ENCODE peak calls at places on chromosome 20, in eight cellular contexts. O is ovary, V is fibroblast of lung, X is foreskin keratinocyte, U is sigmoid colon, A is A549, C is HepG2, T is prostate gland. Y is an unnamed sample.

GRCh38 chr20:49653925-49654324 is 59.8 kb downstream of the B4GALT5 start:
- DNase-seq in V (no peak), U (no peak), A (no peak), X (no peak), O (no peak), T (no peak), C (no peak), Y (no peak)

GRCh38 chr20:19205999-19206398 is 6.4 kb upstream of the SLC24A3 start:
- DNase-seq in A (peak; percentile 62), C (peak; percentile 50), X (peak; percentile 32), V (peak; percentile 44), U (peak; percentile 83), O (peak; percentile 85), T (peak; percentile 62), Y (peak; percentile 47)

GRCh38 chr20:56171087-56172012 is 77.2 kb upstream of the MC3R start:
- DNase-seq in A (peak; percentile 29), U (no peak), C (peak; percentile 41), X (peak; percentile 1), T (peak; percentile 5), O (peak; percentile 23), V (no peak), Y (peak; percentile 41)

GRCh38 chr20:4216142-4216735 is 200.9 kb upstream of the RNF24 start:
- DNase-seq in U (peak; percentile 12), O (no peak), V (no peak), A (no peak), T (no peak), C (no peak), X (no peak), Y (no peak)

GRCh38 chr20:51042064-51042463 is 19.2 kb upstream of the KCNG1 start:
- DNase-seq in U (no peak), X (peak; percentile 84), V (no peak), T (no peak), C (no peak), O (no peak), A (no peak), Y (no peak)

GRCh38 chr20:50462093-50462685 is 48.0 kb upstream of the PTPN1 start:
- DNase-seq in O (no peak), U (no peak), C (no peak), A (no peak), V (no peak), X (peak; percentile 46), T (no peak), Y (no peak)

GRCh38 chr20:34578521-34579147 is 20.1 kb downstream of the MAP1LC3A start:
- DNase-seq in V (no peak), C (no peak), U (no peak), A (no peak), X (no peak), T (no peak), O (no peak), Y (no peak)

GRCh38 chr20:20820780-20821495 is 108.5 kb upstream of the RALGAPA2 start:
- DNase-seq in X (no peak), C (no peak), O (no peak), T (no peak), U (no peak), V (no peak), A (no peak), Y (no peak)

GRCh38 chr20:51236396-51236795 is 213.5 kb upstream of the KCNG1 start:
- DNase-seq in X (no peak), O (no peak), T (no peak), V (no peak), U (no peak), A (no peak), C (no peak), Y (no peak)

GRCh38 chr20:44598413-44599290 is 16.3 kb downstream of the PKIG start:
- DNase-seq in O (no peak), T (no peak), A (no peak), X (no peak), V (peak; percentile 28), C (no peak), U (no peak), Y (no peak)

GRCh38 chr20:8414611-8415274 is 282.7 kb downstream of the PLCB1 start:
- DNase-seq in X (peak; percentile 73), U (no peak), O (no peak), T (no peak), A (no peak), V (peak; percentile 80), C (peak; percentile 81), Y (peak; percentile 64)

GRCh38 chr20:63594043-63594561 is 20.1 kb upstream of the HELZ2 start:
- DNase-seq in U (no peak), T (no peak), A (no peak), C (no peak), O (no peak), V (peak; percentile 85), X (peak; percentile 52), Y (no peak)

GRCh38 chr20:41154436-41155176 is 17.3 kb downstream of the PLCG1 start:
- DNase-seq in A (no peak), C (no peak), U (no peak), O (no peak), V (no peak), T (no peak), X (no peak), Y (no peak)

GRCh38 chr20:8331740-8332412 is 199.8 kb downstream of the PLCB1 start:
- DNase-seq in T (no peak), A (no peak), C (peak; percentile 86), U (no peak), X (peak; percentile 2), V (peak; percentile 77), O (no peak), Y (no peak)

GRCh38 chr20:8161262-8162071 is 29.4 kb downstream of the PLCB1 start:
- DNase-seq in X (no peak), V (no peak), U (no peak), C (no peak), A (no peak), O (no peak), T (no peak), Y (no peak)

GRCh38 chr20:47027042-47027441 is 132.4 kb downstream of the EYA2 start:
- DNase-seq in T (peak; percentile 63), U (no peak), X (no peak), V (no peak), C (no peak), O (no peak), A (no peak), Y (no peak)

GRCh38 chr20:38255389-38255788 is 5.1 kb downstream of the KIAA1755 start:
- DNase-seq in C (no peak), U (peak; percentile 74), A (no peak), V (no peak), T (no peak), O (no peak), X (no peak), Y (no peak)

DNA sequence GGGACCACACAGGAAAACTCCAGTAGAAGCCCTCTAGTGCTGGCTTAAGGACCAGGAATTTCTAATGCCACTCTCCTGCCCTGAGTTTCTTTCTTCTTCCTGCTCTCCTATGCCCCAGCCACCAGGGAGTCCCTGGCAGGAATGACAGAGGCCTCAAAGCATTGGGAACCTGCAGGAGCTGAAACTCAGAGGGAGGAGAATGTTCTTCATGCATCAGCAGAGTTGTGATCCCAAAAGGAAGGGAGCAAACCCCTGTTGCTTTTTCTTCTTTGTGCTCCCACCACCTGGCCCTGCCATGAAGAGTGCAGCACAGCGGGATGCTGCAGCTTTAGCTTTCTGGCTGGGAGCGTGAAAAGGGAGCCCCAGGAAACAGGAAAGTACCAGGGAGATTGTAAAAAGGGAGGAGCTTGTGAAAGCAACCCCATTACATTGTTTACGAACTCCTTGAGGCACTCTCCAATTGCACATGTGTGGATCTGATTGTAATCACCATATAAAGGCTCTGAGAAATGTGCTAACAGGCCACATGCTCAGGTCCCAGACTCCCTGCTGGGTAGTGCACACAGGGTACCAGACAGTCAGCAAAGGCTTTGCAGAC is 34.7 kb upstream of the FKBP1A start:
- DNase-seq in A (no peak), U (no peak), O (no peak), X (no peak), C (peak; percentile 25), T (no peak), V (peak; percentile 58), Y (no peak)
- TF ChIP-seq CTCF in A (no peak), U (no peak), O (no peak), X (no peak), C (no peak), T (no peak), V (peak; percentile 6), Y (no peak)

DNA sequence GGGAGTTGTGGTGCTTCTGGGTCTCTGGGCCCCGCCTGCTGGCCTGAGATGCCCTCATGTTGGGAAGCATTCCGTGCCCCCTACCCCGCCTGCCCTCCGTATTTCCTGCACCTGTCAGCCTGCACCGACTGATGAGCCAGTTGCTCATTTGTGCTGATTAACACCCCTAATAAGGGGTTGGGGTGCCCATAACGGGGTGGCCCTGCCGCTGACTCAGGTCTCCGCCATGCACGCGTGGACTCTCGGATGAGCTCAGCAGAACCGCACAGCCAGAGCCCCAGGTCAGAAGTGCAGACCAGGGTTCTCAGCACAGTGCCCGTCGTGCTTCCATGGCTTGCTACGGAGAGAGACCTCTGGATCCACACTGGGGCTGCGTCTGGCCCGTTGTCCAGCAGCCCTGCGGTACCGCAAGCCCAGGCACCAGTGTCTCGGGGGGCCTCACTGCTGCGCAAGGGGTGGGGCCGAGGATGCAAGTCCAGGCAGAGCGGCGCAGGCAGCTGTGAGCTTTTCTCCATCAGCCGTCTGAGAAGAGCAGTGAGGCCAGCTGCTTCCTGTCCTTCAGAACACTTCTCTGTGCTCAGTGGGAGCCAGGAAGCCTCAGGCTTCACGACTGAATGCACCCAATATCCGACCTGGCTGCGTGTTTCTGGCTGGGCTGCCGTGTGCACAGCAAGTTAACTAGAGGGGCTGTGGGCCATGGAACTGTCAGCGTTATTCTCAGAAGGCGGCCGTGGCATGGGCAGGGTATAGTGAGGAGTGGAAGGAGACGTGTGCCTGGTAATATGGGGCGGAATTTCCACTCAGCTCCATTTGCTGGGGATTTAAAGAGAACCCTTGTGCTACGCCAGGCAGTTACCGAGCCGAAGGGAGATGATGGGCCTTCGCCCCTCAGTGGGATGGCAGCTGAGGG is 18.6 kb downstream of the MTG2 start:
- DNase-seq in U (no peak), C (no peak), X (no peak), A (no peak), O (no peak), V (no peak), T (no peak), Y (no peak)
- H3K27ac ChIP-seq in U (no peak overlapping the region), C (no peak overlapping the region), X (no peak overlapping the region), A (no peak overlapping the region), O (no peak overlapping the region), V (no peak overlapping the region), T (no peak overlapping the region), Y (peak overlapping the region; percentile 61)

DNA sequence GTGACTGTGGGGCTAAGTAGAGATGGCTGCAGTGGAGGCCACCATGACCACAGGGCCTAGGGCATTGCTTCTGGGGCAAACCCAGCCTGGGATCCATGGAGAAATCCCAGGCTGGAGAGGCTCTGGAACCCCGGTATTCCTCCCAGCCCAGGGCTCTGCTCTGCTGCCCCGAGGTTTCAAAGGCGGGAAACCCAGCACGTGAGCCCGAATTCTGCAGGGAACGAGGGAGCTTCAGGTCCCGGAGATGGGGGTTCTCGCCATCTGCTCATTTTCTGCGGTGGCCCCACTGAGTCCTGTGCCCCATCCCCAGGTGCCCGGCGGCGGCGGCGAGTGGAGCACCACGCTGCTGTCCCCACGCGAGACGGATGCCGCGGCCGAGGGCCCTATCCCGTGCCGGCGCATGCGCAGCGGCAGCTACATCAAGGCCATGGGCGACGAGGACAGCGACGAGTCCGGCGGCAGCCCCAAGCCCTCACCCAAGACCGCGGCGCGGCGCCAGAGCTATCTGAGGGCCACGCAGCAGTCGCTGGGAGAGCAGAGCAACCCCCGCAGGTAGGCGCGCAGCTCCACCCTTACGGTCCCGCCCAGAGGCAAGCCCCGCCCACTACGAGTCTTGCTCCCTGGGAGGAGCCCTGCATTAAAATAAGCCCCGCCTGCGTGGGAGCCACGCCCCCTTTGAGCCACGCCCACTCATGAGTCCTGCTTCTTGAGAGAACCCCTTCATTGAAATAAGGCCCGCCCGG is 105.3 kb upstream of the MYL9 start:
- DNase-seq in V (peak; percentile 51), O (peak; percentile 74), A (peak; percentile 89), T (peak; percentile 48), U (peak; percentile 82), C (peak; percentile 50), X (peak; percentile 57), Y (peak; percentile 95)
- TF ChIP-seq CTCF in V (no peak), O (no peak), A (no peak), T (no peak), U (no peak), C (peak; percentile 36), X (peak; percentile 17), Y (no peak)

GRCh38 chr20:52993091-52993490 is 20.9 kb downstream of the TSHZ2 start:
- DNase-seq in U (no peak), V (no peak), X (no peak), A (no peak), O (no peak), T (no peak), C (no peak), Y (no peak)
- H3K27ac ChIP-seq in U (peak overlapping the region; percentile 44), V (no peak overlapping the region), X (no peak overlapping the region), A (no peak overlapping the region), O (no peak overlapping the region), T (no peak overlapping the region), C (no peak overlapping the region), Y (no peak overlapping the region)